ENCODE peak calls at places on chromosomes 3 and 15, in eight cellular contexts. W is neural crest cell, K is H4, B is aorta, Q is T-helper 1 cell, L is uterus, U is HEK293T, I is activated T-helper 1 cell treated with Interleukin-2 at 50 U/mL for 16 hours. C is an unnamed sample.
A peak's percentile ranks its signal among the peaks of the same experiment; 100 is the strongest.

GRCh38 chr3:99925584-99925983 is 107.9 kb downstream of the CMSS1 start:
- DNase-seq in L (peak; percentile 60), K (peak; percentile 69), Q (no peak), B (no peak), W (no peak), U (no peak), I (no peak), C (no peak)

GRCh38 chr3:12885585-12885934 is 44.2 kb upstream of the RPL32 start:
- DNase-seq in B (no peak), L (no peak), U (no peak), I (no peak), Q (no peak), W (no peak), K (no peak), C (no peak)

GRCh38 chr3:47669026-47669749 is 90.5 kb upstream of the CSPG5 start:
- DNase-seq in U (no peak), K (peak; percentile 5), I (no peak), L (no peak), B (no peak), Q (no peak), W (no peak), C (no peak)

GRCh38 chr3:143298886-143299535 is 179.4 kb downstream of the CHST2 start:
- DNase-seq in Q (no peak), W (no peak), U (no peak), I (no peak), L (no peak), K (no peak), B (no peak), C (no peak)

GRCh38 chr3:47425383-47425778 is 44.6 kb downstream of the PTPN23 start:
- DNase-seq in L (no peak), W (no peak), I (no peak), K (no peak), U (no peak), B (peak; percentile 58), Q (no peak), C (no peak)

GRCh38 chr3:98966862-98967554 is 65.5 kb upstream of the DCBLD2 start:
- DNase-seq in B (no peak), L (no peak), K (peak; percentile 48), W (no peak), I (no peak), Q (no peak), U (no peak), C (no peak)

GRCh38 chr3:110664148-110664547 is 407.5 kb upstream of the NECTIN3 start:
- DNase-seq in K (no peak), I (no peak), W (no peak), Q (no peak), B (no peak), L (no peak), U (no peak), C (no peak)

GRCh38 chr15:78130466-78131294 is 565 bp downstream of the CIB2 start:
- DNase-seq in Q (no peak), W (no peak), U (no peak), B (no peak), K (no peak), L (no peak), I (no peak), C (no peak)

GRCh38 chr3:149701206-149701976 is 43.6 kb upstream of the WWTR1 start:
- DNase-seq in B (no peak), U (no peak), Q (no peak), K (no peak), W (no peak), I (no peak), L (no peak), C (no peak)

GRCh38 chr3:25854635-25855034 is 64.7 kb downstream of the OXSM start:
- DNase-seq in B (no peak), K (no peak), I (no peak), Q (no peak), W (no peak), U (no peak), L (no peak), C (no peak)

GRCh38 chr15:57861805-57862586 is 155.5 kb downstream of the POLR2M start:
- DNase-seq in W (no peak), Q (no peak), L (peak; percentile 49), B (no peak), I (no peak), K (peak; percentile 72), U (no peak), C (peak; percentile 14)

GRCh38 chr3:187770224-187770623 is 25.0 kb upstream of the BCL6 start:
- DNase-seq in L (no peak), I (no peak), U (no peak), K (no peak), Q (no peak), B (no peak), W (no peak), C (no peak)

GRCh38 chr3:187848396-187848795 is 103.1 kb upstream of the BCL6 start:
- DNase-seq in I (no peak), Q (no peak), U (no peak), B (no peak), L (no peak), K (no peak), W (no peak), C (no peak)

GRCh38 chr3:132033471-132033870 is 1.3 kb downstream of the CPNE4 start:
- DNase-seq in W (no peak), K (no peak), B (no peak), L (no peak), U (no peak), I (no peak), Q (no peak), C (no peak)

GRCh38 chr3:124584552-124585391 is 145.5 kb upstream of the UMPS start:
- DNase-seq in K (peak; percentile 33), W (peak; percentile 54), Q (no peak), U (peak; percentile 77), B (peak; percentile 92), I (peak; percentile 16), L (peak; percentile 65), C (no peak)

GRCh38 chr3:4865714-4866113 is 113.5 kb upstream of the BHLHE40 start:
- DNase-seq in L (no peak), B (no peak), W (no peak), U (no peak), Q (no peak), K (no peak), I (no peak), C (no peak)

GRCh38 chr3:23726811-23727548 is 78.8 kb upstream of the UBE2E1 start:
- DNase-seq in U (no peak), L (no peak), K (no peak), I (no peak), Q (no peak), W (no peak), B (no peak), C (no peak)

GRCh38 chr3:185560676-185561075 is 8.3 kb upstream of the LIPH start:
- DNase-seq in U (no peak), K (no peak), L (no peak), B (no peak), Q (no peak), I (no peak), W (no peak), C (no peak)

GRCh38 chr15:22961661-22962221 is 18.4 kb downstream of the CYFIP1 start:
- DNase-seq in I (no peak), Q (no peak), W (no peak), L (no peak), K (no peak), U (no peak), B (peak; percentile 50), C (no peak)

GRCh38 chr3:150293401-150294001 is 114.6 kb upstream of the TSC22D2 start:
- DNase-seq in Q (no peak), U (no peak), K (no peak), L (no peak), I (no peak), W (no peak), B (no peak), C (peak; percentile 88)

GRCh38 chr3:171491412-171491811 is 31.2 kb upstream of the TNIK start:
- DNase-seq in L (no peak), I (no peak), K (no peak), Q (no peak), U (no peak), W (no peak), B (no peak), C (no peak)

GRCh38 chr3:46976326-46977190 is at the start of gene CCDC12:
- DNase-seq in Q (peak; percentile 86), W (peak; percentile 87), U (peak; percentile 94), L (peak; percentile 97), B (peak; percentile 96), K (peak; percentile 96), I (peak; percentile 88), C (peak; percentile 97)

GRCh38 chr15:88648357-88649214 is 9.8 kb downstream of the ISG20 start:
- DNase-seq in U (no peak), I (no peak), W (no peak), B (peak; percentile 71), L (peak; percentile 20), K (no peak), Q (no peak), C (no peak)

GRCh38 chr3:29893024-29893554 is 612.2 kb downstream of the RBMS3 start:
- DNase-seq in U (no peak), I (no peak), L (no peak), B (no peak), K (no peak), Q (no peak), W (no peak), C (no peak)

GRCh38 chr15:35444557-35445204 is 101.3 kb downstream of the DPH6 start:
- DNase-seq in B (no peak), U (peak; percentile 19), L (no peak), I (no peak), Q (no peak), W (no peak), K (peak; percentile 29), C (no peak)

GRCh38 chr3:55534876-55535275 is 47.8 kb upstream of the WNT5A start:
- DNase-seq in U (no peak), B (no peak), L (no peak), I (no peak), W (no peak), Q (no peak), K (no peak), C (no peak)

GRCh38 chr3:143562789-143563188 is 285.5 kb downstream of the SLC9A9 start:
- DNase-seq in B (no peak), I (no peak), W (no peak), U (no peak), Q (no peak), L (no peak), K (no peak), C (no peak)

GRCh38 chr15:82737975-82738374 is 28.3 kb upstream of the AP3B2 start:
- DNase-seq in B (no peak), U (no peak), I (no peak), K (no peak), Q (no peak), L (no peak), W (no peak), C (no peak)

GRCh38 chr15:54840999-54841398 is 355.7 kb downstream of the RSL24D1 start:
- DNase-seq in I (no peak), B (no peak), K (no peak), Q (no peak), W (no peak), U (no peak), L (no peak), C (no peak)

GRCh38 chr3:113079532-113079931 is 88.7 kb downstream of the GTPBP8 start:
- DNase-seq in L (no peak), B (no peak), I (no peak), W (no peak), K (peak; percentile 53), U (no peak), Q (no peak), C (no peak)

GRCh38 chr3:105672996-105673395 is 195.8 kb downstream of the CBLB start:
- DNase-seq in B (no peak), W (no peak), Q (no peak), I (no peak), K (no peak), U (no peak), L (no peak), C (no peak)

GRCh38 chr3:103167850-103168249 is 733.0 kb downstream of the ZPLD1 start:
- DNase-seq in U (no peak), W (no peak), I (no peak), Q (no peak), L (no peak), B (no peak), K (no peak), C (no peak)

GRCh38 chr3:135240426-135240825 is 445.4 kb downstream of the EPHB1 start:
- DNase-seq in K (no peak), W (no peak), I (no peak), U (no peak), Q (no peak), L (no peak), B (no peak), C (no peak)

GRCh38 chr3:132416807-132417694 is at the start of gene DNAJC13:
- DNase-seq in K (peak; percentile 96), U (peak; percentile 87), I (peak; percentile 85), Q (peak; percentile 84), B (peak; percentile 97), W (peak; percentile 80), L (peak; percentile 93), C (peak; percentile 51)

C was measured in AG04449.